ENCODE peak calls at places on chromosomes 5 and 9, in five cellular contexts. E, U, S, O and P are unnamed samples.

GRCh38 chr9:3929345-3930150 is 370.3 kb downstream of the GLIS3 start:
- DNase-seq in E (no peak), U (no peak), S (peak), O (no peak), P (no peak)

GRCh38 chr5:125891326-125891725 is 531.9 kb upstream of the GRAMD2B start:
- DNase-seq in E (no peak), U (no peak), S (no peak), O (no peak), P (no peak)

GRCh38 chr5:88861213-88861612 is 21.8 kb downstream of the MEF2C start:
- DNase-seq in E (no peak), U (no peak), S (no peak), O (peak), P (no peak)

GRCh38 chr9:2764371-2764770 is 47.1 kb downstream of the KCNV2 start:
- DNase-seq in E (no peak), U (no peak), S (peak), O (no peak), P (no peak)

GRCh38 chr9:78365979-78366697 is 69.2 kb downstream of the PSAT1 start:
- DNase-seq in E (no peak), U (peak), S (no peak), O (peak), P (no peak)

GRCh38 chr5:78025540-78025939 is 249.4 kb upstream of the TBCA start:
- DNase-seq in E (no peak), U (no peak), S (no peak), O (no peak), P (no peak)

GRCh38 chr5:80998590-80998979 is 38.4 kb downstream of the RASGRF2 start:
- DNase-seq in E (no peak), U (no peak), S (no peak), O (no peak), P (no peak)

GRCh38 chr9:134648701-134649525 is 7.3 kb downstream of the COL5A1 start:
- DNase-seq in E (no peak), U (no peak), S (no peak), O (peak), P (no peak)

GRCh38 chr9:123282343-123283047 is 14.1 kb upstream of the STRBP start:
- DNase-seq in E (peak), U (no peak), S (no peak), O (no peak), P (no peak)

GRCh38 chr9:22240619-22241018 is 206.0 kb upstream of the DMRTA1 start:
- DNase-seq in E (no peak), U (no peak), S (peak), O (peak), P (no peak)

GRCh38 chr9:14312721-14313377 is 1.1 kb downstream of the NFIB start:
- DNase-seq in E (no peak), U (no peak), S (peak), O (peak), P (peak)

GRCh38 chr9:16053131-16053530 is 500.3 kb downstream of the CCDC171 start:
- DNase-seq in E (no peak), U (no peak), S (no peak), O (no peak), P (no peak)

GRCh38 chr9:36637491-36638270 is 65.0 kb downstream of the MELK start:
- DNase-seq in E (no peak), U (no peak), S (no peak), O (peak), P (peak)

GRCh38 chr9:126395439-126396212 is 69.0 kb downstream of the MVB12B start:
- DNase-seq in E (no peak), U (no peak), S (no peak), O (peak), P (no peak)

GRCh38 chr9:111961011-111961410 is 64.4 kb downstream of the UGCG start:
- DNase-seq in E (no peak), U (no peak), S (peak), O (no peak), P (no peak)

GRCh38 chr9:95065224-95065623 is 252.3 kb downstream of the FANCC start:
- DNase-seq in E (no peak), U (no peak), S (no peak), O (peak), P (no peak)

GRCh38 chr5:128154943-128155342 is 71.4 kb downstream of the SLC12A2 start:
- DNase-seq in E (no peak), U (no peak), S (no peak), O (peak), P (no peak)

GRCh38 chr5:116159006-116159405 is 74.2 kb downstream of the COMMD10 start:
- DNase-seq in E (no peak), U (no peak), S (no peak), O (no peak), P (no peak)

GRCh38 chr5:88275574-88275973 is 6.9 kb upstream of the TMEM161B start:
- DNase-seq in E (no peak), U (no peak), S (no peak), O (no peak), P (no peak)

GRCh38 chr5:642481-642880 is 30.3 kb downstream of the CEP72 start:
- DNase-seq in E (no peak), U (no peak), S (no peak), O (no peak), P (no peak)

GRCh38 chr5:72498284-72498683 is 8.9 kb downstream of the ZNF366 start:
- DNase-seq in E (no peak), U (no peak), S (no peak), O (peak), P (no peak)

GRCh38 chr9:133855802-133856592 is 117.8 kb upstream of the SARDH start:
- DNase-seq in E (peak), U (no peak), S (peak), O (peak), P (no peak)

GRCh38 chr5:145101246-145101645 is 733.9 kb downstream of the PRELID2 start:
- DNase-seq in E (no peak), U (no peak), S (no peak), O (no peak), P (no peak)

GRCh38 chr5:158634713-158635112 is 465.0 kb downstream of the EBF1 start:
- DNase-seq in E (no peak), U (no peak), S (no peak), O (peak), P (no peak)

GRCh38 chr5:96885518-96886338 is 9.4 kb downstream of the ERAP2 start:
- DNase-seq in E (no peak), U (no peak), S (peak), O (no peak), P (no peak)

GRCh38 chr5:105868038-105868775 is 1802.5 kb downstream of the EFNA5 start:
- DNase-seq in E (no peak), U (no peak), S (no peak), O (peak), P (no peak)

GRCh38 chr9:29514336-29514735 is 1941.1 kb upstream of the C9orf72 start:
- DNase-seq in E (no peak), U (no peak), S (no peak), O (peak), P (no peak)

GRCh38 chr9:134165357-134166315 is 1.3 kb upstream of the RNU6ATAC start:
- DNase-seq in E (no peak), U (no peak), S (peak), O (peak), P (no peak)

GRCh38 chr9:130344366-130344765 is 78.8 kb downstream of the HMCN2 start:
- DNase-seq in E (no peak), U (no peak), S (no peak), O (no peak), P (no peak)

GRCh38 chr9:98873535-98874432 is 66.3 kb downstream of the GALNT12 start:
- DNase-seq in E (peak), U (no peak), S (no peak), O (peak), P (no peak)

GRCh38 chr9:7342721-7343120 is 456.9 kb downstream of the DMAC1 start:
- DNase-seq in E (no peak), U (no peak), S (no peak), O (no peak), P (no peak)

GRCh38 chr9:108278341-108278740 is 577.4 kb downstream of the ACTL7B start:
- DNase-seq in E (no peak), U (no peak), S (no peak), O (no peak), P (peak)

GRCh38 chr5:15703901-15704300 is 203.9 kb downstream of the FBXL7 start:
- DNase-seq in E (no peak), U (no peak), S (no peak), O (no peak), P (no peak)

GRCh38 chr9:23322392-23322791 is 503.6 kb downstream of the ELAVL2 start:
- DNase-seq in E (no peak), U (no peak), S (no peak), O (peak), P (no peak)

GRCh38 chr5:112923148-112923917 is 1.3 kb upstream of the REEP5 start:
- DNase-seq in E (no peak), U (no peak), S (no peak), O (no peak), P (no peak)

GRCh38 chr9:21584890-21585289 is 102.8 kb upstream of the IFNE start:
- DNase-seq in E (no peak), U (no peak), S (no peak), O (no peak), P (no peak)

GRCh38 chr9:137913132-137913531 is 35.5 kb downstream of the CACNA1B start:
- DNase-seq in E (no peak), U (no peak), S (no peak), O (no peak), P (no peak)